ENCODE peak calls at places on chromosome 2, in five cellular contexts. Q is activated T-cell treated with anti-CD3 and anti-CD28 coated beads, Interleukin-2, amount 50 U/mL, for 24 hours; P is effector memory CD8-positive, alpha-beta T cell; U is GM04503; K is AML-193. V is an unnamed sample.
A peak's percentile ranks its signal among the peaks of the same experiment; 100 is the strongest.

GRCh38 chr2:205708231-205708631 is 25.9 kb downstream of the NRP2 start:
- DNase-seq in Q (no peak), P (no peak), U (no peak), K (no peak), V (no peak)

GRCh38 chr2:225270861-225271260 is 128.6 kb upstream of the NYAP2 start:
- DNase-seq in Q (no peak), P (no peak), U (no peak), K (peak; percentile 40), V (no peak)

GRCh38 chr2:230974096-230974913 is 21.6 kb upstream of the SPATA3 start:
- DNase-seq in Q (peak; percentile 76), P (peak; percentile 78), U (peak; percentile 36), K (no peak), V (no peak)

GRCh38 chr2:29742641-29743040 is 178.7 kb downstream of the ALK start:
- DNase-seq in Q (no peak), P (no peak), U (no peak), K (no peak), V (no peak)

GRCh38 chr2:71736986-71737385 is 283.6 kb downstream of the DYSF start:
- DNase-seq in Q (no peak), P (no peak), U (no peak), K (no peak), V (peak; percentile 45)

GRCh38 chr2:6943971-6944370 is 26.8 kb downstream of the RNF144A start:
- DNase-seq in Q (no peak), P (no peak), U (no peak), K (no peak), V (no peak)

GRCh38 chr2:189609423-189609816 is 28.8 kb upstream of the SLC40A1 start:
- DNase-seq in Q (no peak), P (no peak), U (no peak), K (no peak), V (no peak)

GRCh38 chr2:202965810-202966454 is 48.7 kb upstream of the NBEAL1 start:
- DNase-seq in Q (no peak), P (no peak), U (no peak), K (no peak), V (no peak)

GRCh38 chr2:240981871-240982800 is 16.3 kb upstream of the SNED1 start:
- DNase-seq in Q (no peak), P (no peak), U (no peak), K (no peak), V (no peak)

GRCh38 chr2:98281607-98282006 is 64.6 kb upstream of the CNGA3 start:
- DNase-seq in Q (no peak), P (no peak), U (no peak), K (no peak), V (no peak)

GRCh38 chr2:183093857-183094657 is 15.5 kb downstream of the DUSP19 start:
- DNase-seq in Q (no peak), P (no peak), U (no peak), K (no peak), V (no peak)

GRCh38 chr2:126513033-126513432 is 142.9 kb upstream of the GYPC start:
- DNase-seq in Q (no peak), P (no peak), U (no peak), K (no peak), V (no peak)

GRCh38 chr2:150617351-150617750 is 129.9 kb upstream of the RND3 start:
- DNase-seq in Q (no peak), P (no peak), U (no peak), K (no peak), V (no peak)

GRCh38 chr2:1642066-1642861 is 102.1 kb downstream of the PXDN start:
- DNase-seq in Q (no peak), P (no peak), U (no peak), K (no peak), V (no peak)

GRCh38 chr2:85794491-85795121 is 40.8 kb downstream of the ATOH8 start:
- DNase-seq in Q (no peak), P (no peak), U (no peak), K (no peak), V (peak; percentile 62)

GRCh38 chr2:229474125-229474524 is 203.0 kb upstream of the PID1 start:
- DNase-seq in Q (no peak), P (no peak), U (no peak), K (no peak), V (no peak)

GRCh38 chr2:173161516-173161915 is 85.9 kb downstream of the MAP3K20 start:
- DNase-seq in Q (no peak), P (no peak), U (no peak), K (no peak), V (no peak)

GRCh38 chr2:160418398-160418765 is 75.2 kb downstream of the RBMS1 start:
- DNase-seq in Q (no peak), P (no peak), U (no peak), K (no peak), V (no peak)

GRCh38 chr2:100921685-100922161 is 80.4 kb upstream of the RPL31 start:
- DNase-seq in Q (no peak), P (no peak), U (no peak), K (no peak), V (no peak)

GRCh38 chr2:205655775-205656425 is 26.4 kb upstream of the NRP2 start:
- DNase-seq in Q (no peak), P (no peak), U (no peak), K (no peak), V (no peak)

GRCh38 chr2:63665091-63665490 is 76.3 kb downstream of the MDH1 start:
- DNase-seq in Q (no peak), P (no peak), U (no peak), K (no peak), V (no peak)

GRCh38 chr2:36485521-36485920 is 112.4 kb downstream of the FEZ2 start:
- DNase-seq in Q (no peak), P (no peak), U (peak; percentile 85), K (no peak), V (no peak)

GRCh38 chr2:40096360-40096759 is 317.3 kb upstream of the THUMPD2 start:
- DNase-seq in Q (no peak), P (no peak), U (no peak), K (no peak), V (no peak)

GRCh38 chr2:78890940-78891339 is 134.6 kb upstream of the REG3G start:
- DNase-seq in Q (no peak), P (no peak), U (no peak), K (no peak), V (no peak)

GRCh38 chr2:197926673-197927072 is 122.3 kb downstream of the PLCL1 start:
- DNase-seq in Q (no peak), P (no peak), U (no peak), K (no peak), V (no peak)

GRCh38 chr2:71801969-71802368 is 345.7 kb downstream of the CYP26B1 start:
- DNase-seq in Q (peak; percentile 28), P (no peak), U (no peak), K (no peak), V (peak; percentile 21)

GRCh38 chr2:5453648-5454390 is 238.4 kb upstream of the SOX11 start:
- DNase-seq in Q (no peak), P (no peak), U (no peak), K (no peak), V (no peak)

GRCh38 chr2:135638825-135639224 is 102.8 kb upstream of the UBXN4 start:
- DNase-seq in Q (no peak), P (no peak), U (no peak), K (no peak), V (no peak)

GRCh38 chr2:187338679-187339121 is 109.4 kb downstream of the CALCRL start:
- DNase-seq in Q (no peak), P (no peak), U (no peak), K (no peak), V (no peak)

GRCh38 chr2:226638576-226638975 is 161.0 kb downstream of the IRS1 start:
- DNase-seq in Q (no peak), P (no peak), U (no peak), K (no peak), V (no peak)

GRCh38 chr2:98972582-98973167 is 36.6 kb upstream of the CRACDL start:
- DNase-seq in Q (no peak), P (no peak), U (no peak), K (no peak), V (no peak)

GRCh38 chr2:182866095-182866460 is 359 bp downstream of the FRZB start:
- DNase-seq in Q (peak; percentile 31), P (no peak), U (no peak), K (no peak), V (no peak)

GRCh38 chr2:214856116-214856515 is 46.6 kb upstream of the BARD1 start:
- DNase-seq in Q (no peak), P (no peak), U (peak; percentile 15), K (no peak), V (no peak)